ENCODE peak calls at places on chromosomes 4 and X, in nine cellular contexts. H is A549, P is IMR-90, K is kidney, C is GM23338, A is lung, S is transverse colon, R is astrocyte, I is endodermal cell. G is an unnamed sample.

GRCh38 chr4:181952478-181952877 is 290.7 kb upstream of the TENM3 start:
- DNase-seq in S (peak; percentile 25), I (no peak), C (no peak), R (peak; percentile 96), P (peak; percentile 96), K (no peak), H (peak; percentile 4), A (no peak), G (no peak)

GRCh38 chr4:185112104-185112503 is 31.0 kb upstream of the SLC25A4 start:
- DNase-seq in R (peak; percentile 94), S (no peak), A (peak; percentile 57), K (no peak), I (no peak), H (peak; percentile 70), P (peak; percentile 96), C (no peak), G (no peak)

GRCh38 chr4:53586121-53586816 is 5.0 kb downstream of the LNX1 start:
- DNase-seq in K (no peak), R (peak; percentile 95), H (no peak), I (no peak), A (no peak), S (no peak), C (no peak), P (peak; percentile 99), G (no peak)

GRCh38 chr4:147975902-147976301 is 244.0 kb downstream of the ARHGAP10 start:
- DNase-seq in S (no peak), R (peak; percentile 54), K (no peak), C (no peak), P (peak; percentile 25), A (no peak), I (no peak), H (no peak), G (no peak)

GRCh38 chr4:73139991-73140390 is 70.5 kb upstream of the COX18 start:
- DNase-seq in K (no peak), S (no peak), P (peak; percentile 31), C (no peak), I (no peak), A (no peak), H (no peak), R (no peak), G (no peak)

GRCh38 chr4:3311489-3312171 is 18.8 kb downstream of the RGS12 start:
- DNase-seq in K (peak; percentile 22), P (peak; percentile 4), C (no peak), A (no peak), R (no peak), S (peak; percentile 42), H (no peak), I (peak; percentile 31), G (peak; percentile 48)

GRCh38 chr4:14111730-14112171 is 484.2 kb upstream of the BOD1L1 start:
- DNase-seq in K (no peak), A (no peak), R (peak; percentile 56), S (no peak), C (peak; percentile 1), P (peak; percentile 13), I (no peak), H (no peak), G (no peak)

GRCh38 chr4:25377572-25377882 is 464 bp downstream of the ANAPC4 start:
- DNase-seq in S (no peak), C (no peak), A (no peak), I (no peak), H (no peak), P (no peak), K (no peak), R (no peak), G (no peak)

GRCh38 chr4:95129708-95130343 is 372.1 kb downstream of the BMPR1B start:
- DNase-seq in K (no peak), R (peak; percentile 99), S (no peak), C (no peak), I (no peak), A (peak; percentile 52), P (peak; percentile 99), H (peak; percentile 43), G (no peak)

GRCh38 chrX:9327747-9328145 is 137.1 kb upstream of the TBL1X start:
- DNase-seq in H (peak; percentile 15), S (no peak), R (peak; percentile 85), A (no peak), C (no peak), P (peak; percentile 90), K (no peak), I (no peak), G (no peak)

GRCh38 chr4:78845469-78845868 is 69.3 kb downstream of the BMP2K start:
- DNase-seq in I (no peak), K (no peak), S (no peak), H (no peak), P (no peak), R (no peak), C (no peak), A (no peak), G (no peak)

GRCh38 chr4:3322059-3322550 is 29.3 kb downstream of the RGS12 start:
- DNase-seq in I (peak; percentile 45), K (peak; percentile 42), S (no peak), P (peak; percentile 46), A (no peak), H (no peak), R (peak; percentile 52), C (peak; percentile 44), G (no peak)

GRCh38 chr4:143961084-143961483 is 55.7 kb upstream of the GYPE start:
- DNase-seq in P (no peak), A (no peak), S (no peak), I (no peak), H (no peak), C (no peak), K (no peak), R (no peak), G (no peak)

DNA sequence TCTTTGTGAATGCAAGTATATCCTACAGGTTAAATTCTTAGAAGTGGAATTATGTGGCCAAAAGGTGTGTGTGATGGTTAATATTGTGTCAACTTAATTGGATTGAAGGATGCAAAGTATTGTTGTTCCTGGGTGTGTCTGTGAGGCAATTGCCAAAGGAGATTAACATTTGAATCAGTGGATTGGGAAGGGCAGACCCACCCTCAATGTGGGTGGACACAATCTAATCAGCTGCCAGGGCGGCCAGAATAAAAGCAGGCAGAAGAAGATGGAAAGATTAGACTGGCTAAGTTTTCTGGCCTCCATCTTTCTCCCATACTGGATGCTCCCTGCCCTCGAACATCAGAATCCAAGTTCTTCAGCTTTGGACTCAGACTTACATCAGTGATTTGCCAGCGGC is 76.2 kb upstream of the GBA3 start:
- DNase-seq in R (no peak), C (no peak), A (no peak), I (no peak), H (no peak), S (no peak), K (no peak), P (no peak), G (no peak)
- TF ChIP-seq CTCF in R (no peak), C (no peak), A (no peak), I (no peak), H (no peak), S (no peak), K (no peak), P (no peak), G (no peak)

GRCh38 chrX:78105944-78106650 is 2.0 kb downstream of the PGK1 start:
- DNase-seq in S (no peak), A (no peak), C (no peak), I (no peak), H (no peak), P (no peak), K (no peak), R (no peak), G (peak; percentile 10)
- H3K4me3 ChIP-seq in S (no peak overlapping the region), A (no peak overlapping the region), C (peak overlapping the region; percentile 92), I (peak overlapping the region; percentile 95), H (peak overlapping the region; percentile 81), P (peak overlapping the region; percentile 95), K (peak overlapping the region; percentile 88), R (peak overlapping the region; percentile 99), G (no peak overlapping the region)

DNA sequence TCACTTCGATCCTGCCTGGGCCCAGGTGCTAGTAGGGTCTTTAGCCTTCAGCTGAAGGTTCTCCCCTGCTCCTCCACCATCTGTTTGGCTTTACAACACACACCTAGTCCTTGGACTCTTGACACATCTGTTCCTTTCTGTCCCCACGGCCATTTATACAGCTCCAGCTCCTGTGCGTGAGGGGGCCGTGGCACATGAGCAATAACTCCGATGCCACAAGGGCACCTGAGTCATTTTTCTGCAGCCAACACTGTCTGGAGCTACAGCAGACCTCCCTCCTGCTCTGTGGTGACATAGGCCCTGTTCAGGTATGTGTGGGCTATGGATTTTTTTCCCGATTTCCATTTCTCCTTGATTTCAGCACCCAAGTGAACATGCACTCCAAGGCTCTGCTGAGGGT is 44.7 kb upstream of the BCOR start:
- DNase-seq in C (no peak), H (no peak), A (no peak), P (no peak), R (no peak), K (no peak), I (no peak), S (no peak), G (no peak)
- H3K4me1 ChIP-seq in C (peaks cover 13% of the 10 kb centered on the region), H (peaks cover 18% of the 10 kb centered on the region), A (peaks cover 13% of the 10 kb centered on the region), P (peaks cover 3% of the 10 kb centered on the region), R (peaks cover 19% of the 10 kb centered on the region), K (peaks cover 7% of the 10 kb centered on the region), I (no peaks in the 10 kb centered on the region), S (peaks cover 30% of the 10 kb centered on the region), G (peaks cover 4% of the 10 kb centered on the region)

DNA sequence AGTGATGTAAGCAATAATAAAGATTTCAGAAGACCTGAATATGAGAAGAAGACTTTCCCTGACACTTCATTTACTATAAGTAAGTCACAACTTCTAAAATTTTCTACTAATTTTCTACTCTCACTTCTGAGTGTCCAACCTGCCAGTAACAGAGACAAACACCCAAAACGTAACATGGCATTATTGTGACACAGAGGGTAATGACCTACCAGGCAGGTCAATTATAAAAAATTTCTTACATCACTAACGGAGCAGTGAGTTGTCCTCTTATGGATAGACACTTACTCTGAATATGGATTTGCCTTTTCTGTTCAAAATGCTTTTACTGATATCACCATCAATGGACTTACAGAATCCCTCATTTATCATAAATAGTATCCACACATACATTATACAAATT is 405.9 kb upstream of the MAGEB16 start:
- DNase-seq in R (no peak), H (no peak), K (no peak), C (no peak), P (no peak), A (no peak), S (no peak), I (no peak), G (no peak)
- TF ChIP-seq CTCF in R (no peak), H (no peak), K (no peak), C (no peak), P (no peak), A (no peak), S (no peak), I (no peak), G (no peak)

GRCh38 chrX:133676344-133677122 is 261.2 kb upstream of the GPC4 start:
- DNase-seq in K (no peak), R (no peak), I (no peak), A (peak; percentile 41), S (peak; percentile 65), C (no peak), P (no peak), H (no peak), G (peak; percentile 67)
- H3K4me3 ChIP-seq in K (no peak overlapping the region), R (no peak overlapping the region), I (no peak overlapping the region), A (no peak overlapping the region), S (no peak overlapping the region), C (no peak overlapping the region), P (no peak overlapping the region), H (no peak overlapping the region), G (no peak overlapping the region)